ENCODE peak calls at places on chromosome 16, in seven cellular contexts. E is stimulated activated CD4-positive, alpha-beta T cell treated with anti-CD3 and anti-CD28 coated beads, Interleukin-4, amount 100 ng/mL, for 4 hours; O is HS-5; G is fibroblast of pulmonary artery; H is progenitor cell of endocrine pancreas; B is ovary; D is small intestine. W is an unnamed sample.

GRCh38 chr16:69535123-69536050 is 30.4 kb upstream of the NFAT5 start:
- DNase-seq in O (no peak), G (peak), H (no peak), B (no peak), D (no peak), E (no peak), W (no peak)

GRCh38 chr16:65837431-65837986 is 529.0 kb upstream of the CDH5 start:
- DNase-seq in H (no peak), B (no peak), G (no peak), D (no peak), O (no peak), E (no peak), W (no peak)

GRCh38 chr16:2858245-2859025 is 465 bp upstream of the PRSS22 start:
- DNase-seq in H (peak), G (no peak), E (no peak), O (no peak), D (peak), B (no peak), W (no peak)

GRCh38 chr16:74186589-74186988 is 110.0 kb upstream of the PSMD7 start:
- DNase-seq in B (no peak), H (no peak), G (no peak), E (no peak), D (no peak), O (peak), W (no peak)

GRCh38 chr16:29784157-29784556 is 6.1 kb downstream of the ZG16 start:
- DNase-seq in O (no peak), B (no peak), H (no peak), D (no peak), E (peak), G (no peak), W (no peak)

GRCh38 chr16:73996624-73997339 is 299.8 kb upstream of the PSMD7 start:
- DNase-seq in D (peak), O (no peak), H (no peak), B (no peak), G (no peak), E (no peak), W (no peak)

GRCh38 chr16:29961479-29962343 is at the start of gene TMEM219:
- DNase-seq in H (peak), E (peak), G (peak), B (peak), O (peak), D (peak), W (peak)

GRCh38 chr16:28491080-28491969 is 549 bp downstream of the CLN3 start:
- DNase-seq in B (peak), O (no peak), G (peak), E (no peak), H (peak), D (no peak), W (no peak)

W was measured in GM04503.